ENCODE peak calls at places on chromosomes 7 and 10, in eight cellular contexts. Q, V, N, X, P, K, S and B are unnamed samples.

GRCh38 chr10:75502389-75502788 is 71.0 kb downstream of the LRMDA start:
- DNase-seq in Q (no peak), X (no peak), S (no peak), V (no peak), N (no peak), K (no peak), P (no peak), B (no peak)

GRCh38 chr10:118349235-118349634 is 7.1 kb upstream of the FAM204A start:
- DNase-seq in Q (no peak), P (no peak), K (no peak), N (no peak), X (no peak), S (no peak), V (no peak), B (no peak)

GRCh38 chr10:78010278-78010677 is 19.0 kb downstream of the POLR3A start:
- DNase-seq in N (no peak), X (no peak), S (no peak), Q (no peak), P (no peak), V (no peak), K (no peak), B (no peak)

GRCh38 chr7:137501561-137501960 is 158.0 kb upstream of the PTN start:
- DNase-seq in S (no peak), X (no peak), K (no peak), N (no peak), P (no peak), V (no peak), Q (no peak), B (peak)

GRCh38 chr10:69636626-69637550 is 6.8 kb downstream of the FAM241B start:
- DNase-seq in V (no peak), N (no peak), P (peak), S (no peak), K (no peak), Q (no peak), X (no peak), B (no peak)

GRCh38 chr10:25758041-25758457 is 176.0 kb upstream of the MYO3A start:
- DNase-seq in N (no peak), X (peak), V (no peak), P (peak), Q (peak), S (peak), K (no peak), B (peak)

GRCh38 chr7:32042900-32043299 is 27.3 kb downstream of the PDE1C start:
- DNase-seq in Q (no peak), S (no peak), V (no peak), P (no peak), K (no peak), N (no peak), X (no peak), B (no peak)

GRCh38 chr10:4982764-4983226 is 19.6 kb downstream of the AKR1C1 start:
- DNase-seq in Q (no peak), V (no peak), K (peak), X (no peak), P (no peak), N (no peak), S (no peak), B (peak)

GRCh38 chr7:50749908-50750307 is 32.8 kb downstream of the GRB10 start:
- DNase-seq in V (no peak), X (no peak), N (no peak), K (no peak), P (no peak), S (no peak), Q (no peak), B (no peak)

GRCh38 chr7:77265666-77266065 is 66.0 kb upstream of the FGL2 start:
- DNase-seq in K (no peak), X (no peak), Q (no peak), P (no peak), N (no peak), V (no peak), S (no peak), B (no peak)

GRCh38 chr7:87518735-87519134 is 43.3 kb upstream of the ABCB4 start:
- DNase-seq in P (no peak), K (no peak), X (no peak), V (no peak), N (no peak), S (no peak), Q (no peak), B (no peak)

GRCh38 chr7:515628-516027 is 4.0 kb downstream of the PDGFA start:
- DNase-seq in N (no peak), S (no peak), X (no peak), Q (no peak), K (no peak), P (peak), V (no peak), B (no peak)

GRCh38 chr10:100879741-100880360 is 32.9 kb upstream of the SLF2 start:
- DNase-seq in X (no peak), P (peak), V (no peak), K (no peak), Q (no peak), S (no peak), N (no peak), B (no peak)

GRCh38 chr10:110502851-110503301 is 5.2 kb downstream of the DUSP5 start:
- DNase-seq in P (no peak), X (peak), S (no peak), Q (peak), V (no peak), N (peak), K (no peak), B (peak)

GRCh38 chr7:130293521-130293920 is 560 bp downstream of the CPA4 start:
- DNase-seq in Q (no peak), P (no peak), X (no peak), N (no peak), V (no peak), S (no peak), K (no peak), B (no peak)

DNA sequence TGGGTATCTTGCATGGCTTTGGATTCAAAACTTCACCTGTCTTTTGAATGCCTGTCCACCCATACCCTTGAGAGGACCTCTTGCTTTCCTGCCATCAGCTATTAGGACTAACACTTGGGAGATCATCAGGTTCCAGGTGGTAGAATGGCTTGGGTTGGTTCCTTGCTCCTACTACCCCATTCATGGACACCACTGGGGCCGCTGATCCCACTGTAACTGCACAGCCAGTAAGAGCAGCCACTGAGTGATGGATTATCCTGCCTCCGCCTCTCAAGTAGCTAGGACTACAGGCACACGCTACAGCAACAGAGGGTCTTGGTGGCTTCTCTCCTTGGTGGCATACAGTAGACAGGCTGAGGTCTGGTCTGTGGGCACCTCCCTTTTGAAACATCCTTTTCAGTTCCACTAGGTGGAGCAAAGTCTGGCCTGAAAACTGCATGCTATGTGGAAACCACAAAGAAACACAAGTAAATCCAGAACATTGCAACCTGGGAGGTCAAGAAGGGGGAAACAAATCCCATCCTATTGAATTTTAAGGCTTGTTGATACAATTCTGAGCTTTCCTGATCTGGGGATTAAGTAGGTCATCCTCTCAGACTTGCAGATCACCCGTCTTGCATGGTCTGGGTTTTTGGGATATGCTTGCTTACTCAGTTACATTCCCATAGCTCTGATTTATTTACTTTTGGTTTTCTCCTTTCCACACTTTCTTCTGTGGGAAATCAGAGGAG is 9.4 kb downstream of the WBP1L start:
- DNase-seq in P (peak), V (no peak), N (peak), K (no peak), S (no peak), X (peak), Q (peak), B (peak)
- TF ChIP-seq CTCF in P (peak), V (peak), N (peak), K (peak), S (peak), X (peak), Q (peak), B (peak)

DNA sequence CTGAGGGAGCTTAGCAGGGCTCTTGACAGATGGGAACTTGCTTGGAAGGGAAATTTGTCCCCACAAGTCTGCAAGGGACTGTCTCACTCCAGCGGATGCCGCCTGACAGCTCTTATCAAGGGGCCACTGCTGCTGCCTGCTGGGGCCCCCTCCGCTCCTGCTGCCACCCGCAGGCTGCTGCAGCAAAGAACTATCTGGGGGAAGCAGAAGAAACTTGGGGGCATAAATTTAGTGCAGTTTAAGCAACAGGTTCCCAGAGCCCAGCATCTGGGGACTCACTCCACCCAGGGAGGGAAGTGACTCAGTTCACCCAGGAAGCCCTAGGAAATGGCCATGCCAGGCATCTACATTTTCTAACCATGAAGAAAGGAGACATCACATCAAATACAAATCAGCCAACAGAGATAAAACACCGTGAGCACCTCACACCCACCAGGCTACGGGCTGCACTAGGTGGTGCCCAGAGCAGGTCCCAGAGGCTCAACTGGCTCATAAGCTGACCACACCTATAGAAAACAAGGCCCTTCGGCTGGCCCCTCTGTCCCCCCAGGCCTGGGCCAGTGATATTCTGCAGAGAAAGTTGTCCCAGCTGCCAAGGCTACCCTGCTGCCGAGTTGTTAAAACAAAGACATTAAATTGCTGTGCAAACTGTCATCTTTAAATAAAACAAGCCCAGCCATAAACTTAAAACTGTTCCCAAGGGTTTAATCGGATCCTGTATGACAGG is 3.7 kb downstream of the RGS10 start:
- DNase-seq in P (no peak), X (no peak), K (no peak), Q (no peak), N (no peak), V (no peak), S (no peak), B (peak)
- H3K4me3 ChIP-seq in P (no peak), X (no peak), K (no peak), Q (no peak), N (no peak), V (no peak), S (no peak), B (no peak)

GRCh38 chr10:7218974-7219373 is 191.9 kb downstream of the SFMBT2 start:
- DNase-seq in N (no peak), S (no peak), X (no peak), V (no peak), Q (peak), K (no peak), P (no peak), B (peak)
- TF ChIP-seq CTCF in N (peak), S (no peak), X (peak), V (no peak), Q (no peak), K (no peak), P (peak), B (peak)

GRCh38 chr10:104638861-104639594 is 2.1 kb upstream of the SORCS3 start:
- DNase-seq in S (no peak), X (no peak), V (no peak), P (peak), K (no peak), N (no peak), Q (no peak), B (no peak)
- H3K4me3 ChIP-seq in S (peak), X (peak), V (no peak), P (peak), K (no peak), N (no peak), Q (peak), B (no peak)